ENCODE peak calls at places on chromosomes 3 and 15, in ten cellular contexts. O, H, W, M, N, K, B, Y, F and G are unnamed samples.

GRCh38 chr15:62902821-62903220 is 139.7 kb upstream of the TPM1 start:
- DNase-seq in K (no peak), N (no peak), M (no peak), H (no peak), W (no peak), Y (no peak), O (no peak), F (no peak), B (no peak), G (no peak)

GRCh38 chr3:122560680-122561079 is 3.4 kb downstream of the PARP9 start:
- DNase-seq in Y (peak), K (no peak), N (peak), W (peak), M (peak), O (no peak), H (no peak), B (peak), F (peak), G (peak)

GRCh38 chr3:105362021-105362665 is 4.6 kb upstream of the ALCAM start:
- DNase-seq in B (no peak), O (no peak), K (no peak), W (peak), F (no peak), M (no peak), Y (no peak), N (peak), H (no peak), G (no peak)

GRCh38 chr3:39456159-39456558 is 11.3 kb upstream of the MOBP start:
- DNase-seq in H (no peak), O (no peak), Y (no peak), K (no peak), F (no peak), B (no peak), N (no peak), M (no peak), W (no peak), G (no peak)

GRCh38 chr3:102141096-102141912 is 292.0 kb downstream of the NFKBIZ start:
- DNase-seq in N (peak), F (no peak), K (no peak), B (no peak), Y (no peak), W (no peak), H (no peak), O (no peak), M (no peak), G (no peak)

GRCh38 chr3:108512671-108513070 is 2.3 kb upstream of the MYH15 start:
- DNase-seq in H (no peak), F (no peak), M (no peak), Y (no peak), W (no peak), K (no peak), N (no peak), O (no peak), B (no peak), G (no peak)

GRCh38 chr15:51796777-51797474 is 32.5 kb upstream of the TMOD3 start:
- DNase-seq in N (no peak), K (no peak), F (no peak), H (no peak), Y (peak), W (no peak), B (no peak), O (no peak), M (no peak), G (no peak)

GRCh38 chr15:79609501-79609900 is 177.4 kb downstream of the MINAR1 start:
- DNase-seq in F (no peak), K (no peak), O (no peak), B (no peak), H (no peak), Y (no peak), N (no peak), M (no peak), W (no peak), G (no peak)

GRCh38 chr3:16013563-16013962 is 160.9 kb upstream of the GALNT15 start:
- DNase-seq in O (no peak), B (no peak), K (no peak), M (no peak), Y (no peak), W (no peak), F (no peak), H (no peak), N (peak), G (no peak)

GRCh38 chr3:117184574-117184973 is 475.0 kb downstream of the TUSC7 start:
- DNase-seq in M (no peak), B (no peak), O (no peak), H (no peak), Y (no peak), K (no peak), N (no peak), W (peak), F (no peak), G (no peak)

GRCh38 chr3:184590795-184591194 is 29.2 kb downstream of the EPHB3 start:
- DNase-seq in K (no peak), O (no peak), Y (no peak), B (no peak), H (no peak), N (no peak), W (no peak), M (no peak), F (no peak), G (no peak)

GRCh38 chr15:42549052-42549491 is 434 bp downstream of the HAUS2 start:
- DNase-seq in O (no peak), F (no peak), H (no peak), Y (peak), M (peak), N (peak), W (peak), K (no peak), B (no peak), G (peak)

GRCh38 chr15:58876306-58876705 is 57.2 kb downstream of the SLTM start:
- DNase-seq in B (no peak), H (no peak), W (no peak), O (no peak), Y (no peak), K (no peak), F (no peak), N (no peak), M (no peak), G (no peak)

GRCh38 chr3:16140116-16140893 is 34.2 kb upstream of the GALNT15 start:
- DNase-seq in H (no peak), O (no peak), N (peak), W (peak), Y (no peak), M (no peak), K (no peak), B (no peak), F (no peak), G (no peak)

GRCh38 chr3:77001071-77001470 is 38.8 kb upstream of the ROBO2 start:
- DNase-seq in W (no peak), N (no peak), B (no peak), K (no peak), M (no peak), Y (no peak), O (no peak), H (no peak), F (no peak), G (no peak)

GRCh38 chr15:77030928-77031375 is 36.0 kb downstream of the PSTPIP1 start:
- DNase-seq in N (no peak), K (peak), W (no peak), B (no peak), H (no peak), Y (no peak), F (no peak), O (no peak), M (no peak), G (no peak)

DNA sequence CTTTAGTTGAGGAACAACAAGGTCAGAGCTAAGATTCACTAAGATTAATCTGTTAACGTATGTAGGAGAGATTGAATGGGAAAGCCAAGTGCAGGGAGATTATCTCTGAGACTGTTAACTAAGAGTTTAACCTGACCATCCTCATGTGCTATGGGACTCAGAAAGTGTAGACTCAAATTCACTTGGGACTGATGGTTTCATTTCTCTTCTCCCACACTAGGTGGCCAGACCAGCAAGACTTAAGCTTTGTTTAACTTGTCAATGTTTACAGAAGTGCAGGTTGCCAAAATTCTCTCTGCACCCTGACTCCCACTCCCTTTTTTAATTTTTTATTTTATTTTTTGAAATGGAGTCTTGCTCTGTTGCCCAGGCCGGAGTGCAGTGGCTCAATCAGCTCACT is 6.3 kb upstream of the HEXA start:
- DNase-seq in B (no peak), F (no peak), W (no peak), K (no peak), M (peak), Y (peak), N (peak), O (no peak), H (no peak), G (no peak)
- TF ChIP-seq CTCF in B (peak), F (no peak), W (peak), K (no peak), M (peak), Y (peak), N (peak), O (no peak), H (peak), G (no peak)

GRCh38 chr15:85592148-85592547 is 202.6 kb downstream of the KLHL25 start:
- DNase-seq in O (no peak), Y (peak), N (peak), B (no peak), W (peak), F (no peak), K (no peak), H (no peak), M (no peak), G (no peak)
- TF ChIP-seq CTCF in O (peak), Y (peak), N (peak), B (no peak), W (no peak), F (no peak), K (peak), H (no peak), M (peak), G (no peak)

GRCh38 chr15:99475754-99476412 is 89.9 kb upstream of the MEF2A start:
- DNase-seq in H (no peak), Y (no peak), B (no peak), M (no peak), K (no peak), W (peak), O (no peak), N (no peak), F (no peak), G (no peak)
- TF ChIP-seq CTCF in H (no peak), Y (no peak), B (no peak), M (no peak), K (no peak), W (no peak), O (no peak), N (no peak), F (no peak), G (no peak)

GRCh38 chr15:29942144-29942543 is 119.9 kb upstream of the TJP1 start:
- DNase-seq in W (no peak), B (no peak), M (no peak), O (no peak), K (no peak), H (no peak), F (no peak), N (peak), Y (peak), G (no peak)
- TF ChIP-seq CTCF in W (no peak), B (no peak), M (peak), O (peak), K (peak), H (peak), F (no peak), N (peak), Y (peak), G (no peak)

GRCh38 chr3:106540743-106541142 is 671.9 kb upstream of the CBLB start:
- DNase-seq in M (no peak), N (no peak), B (no peak), F (no peak), K (no peak), W (no peak), H (no peak), O (no peak), Y (no peak), G (no peak)
- TF ChIP-seq CTCF in M (no peak), N (no peak), B (no peak), F (no peak), K (no peak), W (no peak), H (no peak), O (no peak), Y (no peak), G (no peak)